ENCODE peak calls at places on chromosome 12, in seven cellular contexts. One of them, this sample, is unnamed.

GRCh38 chr12:108838194-108839010 is 19.0 kb downstream of the SSH1 start:
- DNase-seq in HepG2: peak
- DNase-seq in HCT116: peak
- DNase-seq in K562: peak
- DNase-seq in Panc1: peak
- DNase-seq in H1: peak
- DNase-seq in GM12878: peak
- DNase-seq in this sample: peak

GRCh38 chr12:89040146-89040964 is 311.9 kb downstream of the DUSP6 start:
- DNase-seq in HepG2: no peak
- DNase-seq in HCT116: no peak
- DNase-seq in K562: no peak
- DNase-seq in Panc1: no peak
- DNase-seq in H1: no peak
- DNase-seq in GM12878: no peak
- DNase-seq in this sample: no peak

GRCh38 chr12:92080390-92081285 is 65.0 kb downstream of the BTG1 start:
- DNase-seq in HepG2: no peak
- DNase-seq in HCT116: peak
- DNase-seq in K562: no peak
- DNase-seq in Panc1: peak
- DNase-seq in H1: no peak
- DNase-seq in GM12878: no peak
- DNase-seq in this sample: no peak

GRCh38 chr12:10113085-10113484 is 14.3 kb upstream of the CLEC1A start:
- DNase-seq in HepG2: no peak
- DNase-seq in HCT116: no peak
- DNase-seq in K562: no peak
- DNase-seq in Panc1: no peak
- DNase-seq in H1: no peak
- DNase-seq in GM12878: no peak
- DNase-seq in this sample: no peak

GRCh38 chr12:128583453-128583852 is 240.3 kb downstream of the SLC15A4 start:
- DNase-seq in HepG2: no peak
- DNase-seq in HCT116: no peak
- DNase-seq in K562: peak
- DNase-seq in Panc1: no peak
- DNase-seq in H1: peak
- DNase-seq in GM12878: no peak
- DNase-seq in this sample: peak

GRCh38 chr12:81386101-81386500 is 308.2 kb downstream of the ACSS3 start:
- DNase-seq in HepG2: no peak
- DNase-seq in HCT116: no peak
- DNase-seq in K562: no peak
- DNase-seq in Panc1: no peak
- DNase-seq in H1: no peak
- DNase-seq in GM12878: no peak
- DNase-seq in this sample: no peak

GRCh38 chr12:53098354-53098981 is 1.0 kb downstream of the IGFBP6 start:
- DNase-seq in HepG2: no peak
- DNase-seq in HCT116: peak
- DNase-seq in K562: no peak
- DNase-seq in Panc1: no peak
- DNase-seq in H1: no peak
- DNase-seq in GM12878: no peak
- DNase-seq in this sample: no peak

GRCh38 chr12:109832534-109833306 is 478 bp downstream of the TRPV4 start:
- DNase-seq in HepG2: no peak
- DNase-seq in HCT116: no peak
- DNase-seq in K562: no peak
- DNase-seq in Panc1: no peak
- DNase-seq in H1: no peak
- DNase-seq in GM12878: no peak
- DNase-seq in this sample: no peak

GRCh38 chr12:104761091-104761490 is 197.0 kb downstream of the SLC41A2 start:
- DNase-seq in HepG2: no peak
- DNase-seq in HCT116: no peak
- DNase-seq in K562: no peak
- DNase-seq in Panc1: no peak
- DNase-seq in H1: no peak
- DNase-seq in GM12878: no peak
- DNase-seq in this sample: no peak

GRCh38 chr12:75097003-75097402 is 112.6 kb downstream of the KCNC2 start:
- DNase-seq in HepG2: no peak
- DNase-seq in HCT116: no peak
- DNase-seq in K562: no peak
- DNase-seq in Panc1: no peak
- DNase-seq in H1: no peak
- DNase-seq in GM12878: no peak
- DNase-seq in this sample: no peak

GRCh38 chr12:25377475-25378179 is 126.9 kb upstream of the KRAS start:
- DNase-seq in HepG2: no peak
- DNase-seq in HCT116: no peak
- DNase-seq in K562: no peak
- DNase-seq in Panc1: no peak
- DNase-seq in H1: no peak
- DNase-seq in GM12878: no peak
- DNase-seq in this sample: no peak

GRCh38 chr12:106655577-106655976 is 72.8 kb downstream of the RFX4 start:
- DNase-seq in HepG2: no peak
- DNase-seq in HCT116: no peak
- DNase-seq in K562: no peak
- DNase-seq in Panc1: no peak
- DNase-seq in H1: no peak
- DNase-seq in GM12878: no peak
- DNase-seq in this sample: no peak

GRCh38 chr12:61993734-61994345 is 266.4 kb upstream of the USP15 start:
- DNase-seq in HepG2: peak
- DNase-seq in HCT116: peak
- DNase-seq in K562: no peak
- DNase-seq in Panc1: peak
- DNase-seq in H1: no peak
- DNase-seq in GM12878: no peak
- DNase-seq in this sample: no peak

GRCh38 chr12:38144601-38145436 is 171.8 kb upstream of the ALG10B start:
- DNase-seq in HepG2: no peak
- DNase-seq in HCT116: no peak
- DNase-seq in K562: no peak
- DNase-seq in Panc1: no peak
- DNase-seq in H1: no peak
- DNase-seq in GM12878: no peak
- DNase-seq in this sample: no peak

GRCh38 chr12:38151991-38152700 is 164.4 kb upstream of the ALG10B start:
- DNase-seq in HepG2: no peak
- DNase-seq in HCT116: no peak
- DNase-seq in K562: no peak
- DNase-seq in Panc1: no peak
- DNase-seq in H1: no peak
- DNase-seq in GM12878: no peak
- DNase-seq in this sample: no peak

GRCh38 chr12:38152816-38153736 is 163.5 kb upstream of the ALG10B start:
- DNase-seq in HepG2: no peak
- DNase-seq in HCT116: no peak
- DNase-seq in K562: no peak
- DNase-seq in Panc1: no peak
- DNase-seq in H1: no peak
- DNase-seq in GM12878: no peak
- DNase-seq in this sample: no peak

GRCh38 chr12:38153737-38154061 is 162.9 kb upstream of the ALG10B start:
- DNase-seq in HepG2: no peak
- DNase-seq in HCT116: no peak
- DNase-seq in K562: no peak
- DNase-seq in Panc1: no peak
- DNase-seq in H1: no peak
- DNase-seq in GM12878: no peak
- DNase-seq in this sample: no peak

DNA sequence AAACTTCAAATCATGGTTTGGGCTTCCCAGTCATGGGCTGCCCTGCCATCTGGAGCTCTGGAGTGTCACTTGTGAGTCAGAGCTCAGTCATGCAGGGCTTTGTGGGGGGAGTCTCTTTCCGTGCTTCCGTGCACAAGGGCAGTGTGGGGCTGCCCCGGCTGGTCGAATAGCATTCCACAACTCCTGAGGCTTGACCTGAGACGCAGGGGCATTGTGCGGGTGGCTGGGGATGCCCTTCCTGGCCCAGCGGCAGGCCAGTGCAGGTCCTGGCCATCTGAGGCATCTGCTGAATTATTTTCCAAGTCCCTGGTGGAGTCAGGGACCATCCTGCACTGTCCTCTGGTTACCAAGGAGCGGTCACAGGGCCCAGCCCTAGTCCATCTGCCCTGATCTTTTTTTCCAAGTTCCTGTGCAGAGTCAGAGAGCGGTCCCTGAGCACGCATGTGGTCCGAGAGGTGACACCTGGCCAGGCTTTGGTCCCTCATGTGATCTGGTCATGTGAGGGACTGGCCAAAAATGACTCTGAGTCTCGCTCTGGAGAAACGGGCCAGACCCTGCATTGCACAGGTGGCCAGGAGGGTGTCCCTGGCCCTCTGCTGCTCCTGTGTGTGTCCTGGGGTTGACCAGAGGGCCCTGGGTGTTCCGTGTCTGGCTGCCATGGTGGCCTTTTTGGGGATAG is 167.0 kb upstream of the ALG10B start:
- DNase-seq in HepG2: no peak
- DNase-seq in HCT116: peak
- DNase-seq in K562: no peak
- DNase-seq in Panc1: no peak
- DNase-seq in H1: no peak
- DNase-seq in GM12878: no peak
- DNase-seq in this sample: no peak
- TF ChIP-seq SIN3A in HepG2: no peak
- TF ChIP-seq SIN3A in HCT116: no peak
- TF ChIP-seq SIN3A in K562: no peak
- TF ChIP-seq SIN3A in Panc1: no peak
- TF ChIP-seq SIN3A in H1: no peak
- TF ChIP-seq SIN3A in GM12878: no peak
- TF ChIP-seq SIN3A in this sample: no peak

GRCh38 chr12:85156569-85156968 is 120.4 kb downstream of the LRRIQ1 start:
- DNase-seq in HepG2: no peak
- DNase-seq in HCT116: no peak
- DNase-seq in K562: no peak
- DNase-seq in Panc1: no peak
- DNase-seq in H1: no peak
- DNase-seq in GM12878: no peak
- DNase-seq in this sample: no peak
- TF ChIP-seq SIN3A in HepG2: no peak
- TF ChIP-seq SIN3A in HCT116: no peak
- TF ChIP-seq SIN3A in K562: no peak
- TF ChIP-seq SIN3A in Panc1: no peak
- TF ChIP-seq SIN3A in H1: no peak
- TF ChIP-seq SIN3A in GM12878: no peak
- TF ChIP-seq SIN3A in this sample: no peak

GRCh38 chr12:117134721-117135120 is 35.5 kb upstream of the TESC start:
- DNase-seq in HepG2: no peak
- DNase-seq in HCT116: no peak
- DNase-seq in K562: no peak
- DNase-seq in Panc1: no peak
- DNase-seq in H1: no peak
- DNase-seq in GM12878: no peak
- DNase-seq in this sample: no peak

GRCh38 chr12:117130806-117131205 is 31.6 kb upstream of the TESC start:
- DNase-seq in HepG2: no peak
- DNase-seq in HCT116: no peak
- DNase-seq in K562: no peak
- DNase-seq in Panc1: no peak
- DNase-seq in H1: no peak
- DNase-seq in GM12878: no peak
- DNase-seq in this sample: no peak

GRCh38 chr12:117129391-117129790 is 30.2 kb upstream of the TESC start:
- DNase-seq in HepG2: no peak
- DNase-seq in HCT116: no peak
- DNase-seq in K562: no peak
- DNase-seq in Panc1: no peak
- DNase-seq in H1: no peak
- DNase-seq in GM12878: no peak
- DNase-seq in this sample: no peak

GRCh38 chr12:117139025-117139717 is 40.0 kb upstream of the TESC start:
- DNase-seq in HepG2: no peak
- DNase-seq in HCT116: no peak
- DNase-seq in K562: no peak
- DNase-seq in Panc1: no peak
- DNase-seq in H1: no peak
- DNase-seq in GM12878: no peak
- DNase-seq in this sample: no peak

DNA sequence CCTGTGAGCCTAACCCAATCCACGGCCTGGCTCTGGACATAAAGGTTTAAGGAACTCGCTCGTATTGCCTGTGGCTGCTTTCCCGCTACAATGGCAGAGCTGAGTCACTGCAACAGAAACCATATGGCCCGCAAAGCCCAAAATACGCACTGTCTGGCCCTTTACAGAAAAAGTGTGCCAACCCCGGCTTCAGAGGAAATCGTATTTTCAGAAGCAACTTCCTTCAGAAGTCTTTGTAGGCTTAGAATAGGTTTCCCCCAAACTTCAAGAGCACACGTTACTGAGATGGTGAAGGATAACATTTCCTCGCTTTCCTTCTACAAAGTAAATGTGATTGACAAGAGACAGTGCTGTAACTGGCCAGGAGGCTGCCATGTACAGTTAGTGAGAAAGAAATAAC is 34.8 kb upstream of the TESC start:
- DNase-seq in HepG2: no peak
- DNase-seq in HCT116: no peak
- DNase-seq in K562: no peak
- DNase-seq in Panc1: no peak
- DNase-seq in H1: no peak
- DNase-seq in GM12878: no peak
- DNase-seq in this sample: no peak
- TF ChIP-seq SIN3A in HepG2: no peak
- TF ChIP-seq SIN3A in HCT116: no peak
- TF ChIP-seq SIN3A in K562: no peak
- TF ChIP-seq SIN3A in Panc1: no peak
- TF ChIP-seq SIN3A in H1: no peak
- TF ChIP-seq SIN3A in GM12878: no peak
- TF ChIP-seq SIN3A in this sample: no peak

GRCh38 chr12:95683418-95683817 is 107.1 kb downstream of the NTN4 start:
- DNase-seq in HepG2: no peak
- DNase-seq in HCT116: no peak
- DNase-seq in K562: no peak
- DNase-seq in Panc1: no peak
- DNase-seq in H1: no peak
- DNase-seq in GM12878: no peak
- DNase-seq in this sample: peak
- TF ChIP-seq SIN3A in HepG2: no peak
- TF ChIP-seq SIN3A in HCT116: no peak
- TF ChIP-seq SIN3A in K562: no peak
- TF ChIP-seq SIN3A in Panc1: no peak
- TF ChIP-seq SIN3A in H1: no peak
- TF ChIP-seq SIN3A in GM12878: no peak
- TF ChIP-seq SIN3A in this sample: no peak

DNA sequence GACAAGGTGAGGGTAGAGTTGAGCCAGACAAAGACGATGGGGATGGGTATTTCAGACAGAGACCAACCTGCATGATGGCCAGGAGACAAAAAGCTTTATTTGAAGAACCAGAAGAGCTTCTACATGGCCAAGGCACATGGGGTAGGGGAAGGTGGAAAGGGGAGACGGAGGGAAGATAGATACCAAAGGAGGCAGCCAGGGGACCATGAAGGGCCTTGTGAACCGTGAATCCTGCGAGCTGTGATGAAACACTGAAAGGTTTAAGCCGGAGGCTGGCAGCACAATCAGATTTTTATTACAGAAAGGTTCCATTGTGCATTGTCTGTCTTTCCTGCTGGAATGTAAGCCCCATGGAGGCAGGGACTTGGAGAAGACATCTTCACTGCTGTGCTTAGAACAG is 72.4 kb downstream of the PLXNC1 start:
- DNase-seq in HepG2: no peak
- DNase-seq in HCT116: no peak
- DNase-seq in K562: no peak
- DNase-seq in Panc1: no peak
- DNase-seq in H1: no peak
- DNase-seq in GM12878: no peak
- DNase-seq in this sample: no peak
- TF ChIP-seq SIN3A in HepG2: no peak
- TF ChIP-seq SIN3A in HCT116: no peak
- TF ChIP-seq SIN3A in K562: no peak
- TF ChIP-seq SIN3A in Panc1: no peak
- TF ChIP-seq SIN3A in H1: no peak
- TF ChIP-seq SIN3A in GM12878: no peak
- TF ChIP-seq SIN3A in this sample: no peak

This sample was measured in SK-N-SH.